ENCODE peak calls at places on chromosome 4, in five cellular contexts. One of them, this sample, is unnamed.

GRCh38 chr4:159447296-159447695 is 344.4 kb downstream of the RAPGEF2 start:
- DNase-seq in testis: no peak
- DNase-seq in neuronal stem cell: no peak
- DNase-seq in mesendoderm: no peak
- DNase-seq in aorta: no peak
- DNase-seq in this sample: no peak

GRCh38 chr4:128483816-128484215 is 196.2 kb upstream of the PGRMC2 start:
- DNase-seq in testis: no peak
- DNase-seq in aorta: no peak
- DNase-seq in mesendoderm: no peak
- DNase-seq in neuronal stem cell: no peak
- DNase-seq in this sample: no peak

GRCh38 chr4:10611673-10612072 is 72.9 kb downstream of the CLNK start:
- DNase-seq in aorta: no peak
- DNase-seq in testis: no peak
- DNase-seq in mesendoderm: peak; percentile 92
- DNase-seq in neuronal stem cell: no peak
- DNase-seq in this sample: no peak

GRCh38 chr4:22508376-22508775 is 7.5 kb downstream of the ADGRA3 start:
- DNase-seq in aorta: no peak
- DNase-seq in testis: no peak
- DNase-seq in mesendoderm: peak; percentile 43
- DNase-seq in neuronal stem cell: no peak
- DNase-seq in this sample: no peak

GRCh38 chr4:130335417-130336194 is 1239.7 kb downstream of the C4orf33 start:
- DNase-seq in aorta: no peak
- DNase-seq in neuronal stem cell: no peak
- DNase-seq in testis: no peak
- DNase-seq in mesendoderm: no peak
- DNase-seq in this sample: no peak

GRCh38 chr4:40550900-40551546 is 78.6 kb downstream of the RBM47 start:
- DNase-seq in aorta: no peak
- DNase-seq in neuronal stem cell: no peak
- DNase-seq in mesendoderm: peak; percentile 64
- DNase-seq in testis: no peak
- DNase-seq in this sample: no peak

GRCh38 chr4:89712141-89712540 is 124.8 kb downstream of the SNCA start:
- DNase-seq in neuronal stem cell: no peak
- DNase-seq in aorta: no peak
- DNase-seq in testis: no peak
- DNase-seq in mesendoderm: no peak
- DNase-seq in this sample: no peak

GRCh38 chr4:48799157-48799556 is 19.1 kb upstream of the FRYL start:
- DNase-seq in neuronal stem cell: no peak
- DNase-seq in testis: no peak
- DNase-seq in aorta: no peak
- DNase-seq in mesendoderm: no peak
- DNase-seq in this sample: no peak

GRCh38 chr4:41360214-41360910 is 103.6 kb downstream of the UCHL1 start:
- DNase-seq in mesendoderm: peak; percentile 74
- DNase-seq in neuronal stem cell: peak; percentile 74
- DNase-seq in aorta: peak; percentile 91
- DNase-seq in testis: peak; percentile 45
- DNase-seq in this sample: peak; percentile 83

GRCh38 chr4:10157478-10158354 is 41.1 kb upstream of the WDR1 start:
- DNase-seq in testis: peak; percentile 70
- DNase-seq in mesendoderm: peak; percentile 90
- DNase-seq in neuronal stem cell: peak; percentile 55
- DNase-seq in aorta: no peak
- DNase-seq in this sample: no peak

GRCh38 chr4:105679186-105679585 is 29.3 kb downstream of the INTS12 start:
- DNase-seq in mesendoderm: no peak
- DNase-seq in aorta: no peak
- DNase-seq in neuronal stem cell: no peak
- DNase-seq in testis: no peak
- DNase-seq in this sample: no peak

GRCh38 chr4:138216272-138216867 is 25.8 kb downstream of the SLC7A11 start:
- DNase-seq in mesendoderm: peak; percentile 86
- DNase-seq in aorta: no peak
- DNase-seq in testis: no peak
- DNase-seq in neuronal stem cell: no peak
- DNase-seq in this sample: no peak

GRCh38 chr4:185792384-185793146 is 19.4 kb downstream of the SORBS2 start:
- DNase-seq in mesendoderm: no peak
- DNase-seq in aorta: no peak
- DNase-seq in neuronal stem cell: no peak
- DNase-seq in testis: no peak
- DNase-seq in this sample: no peak

GRCh38 chr4:41538887-41539498 is 1.0 kb downstream of the LIMCH1 start:
- DNase-seq in aorta: peak; percentile 72
- DNase-seq in testis: no peak
- DNase-seq in neuronal stem cell: no peak
- DNase-seq in mesendoderm: no peak
- DNase-seq in this sample: no peak

GRCh38 chr4:37685726-37686372 is 327 bp downstream of the RELL1 start:
- DNase-seq in testis: peak; percentile 51
- DNase-seq in mesendoderm: peak; percentile 53
- DNase-seq in aorta: peak; percentile 88
- DNase-seq in neuronal stem cell: no peak
- DNase-seq in this sample: peak; percentile 77

GRCh38 chr4:88803600-88804096 is 106.0 kb upstream of the NAP1L5 start:
- DNase-seq in aorta: no peak
- DNase-seq in testis: peak; percentile 51
- DNase-seq in neuronal stem cell: no peak
- DNase-seq in mesendoderm: no peak
- DNase-seq in this sample: no peak

GRCh38 chr4:110071466-110071865 is 126.9 kb downstream of the ELOVL6 start:
- DNase-seq in neuronal stem cell: no peak
- DNase-seq in aorta: no peak
- DNase-seq in testis: no peak
- DNase-seq in mesendoderm: peak; percentile 45
- DNase-seq in this sample: no peak

GRCh38 chr4:138861130-138861529 is 154.5 kb upstream of the NOCT start:
- DNase-seq in neuronal stem cell: no peak
- DNase-seq in mesendoderm: no peak
- DNase-seq in aorta: no peak
- DNase-seq in testis: no peak
- DNase-seq in this sample: no peak

GRCh38 chr4:165368567-165368966 is 10.2 kb upstream of the CPE start:
- DNase-seq in testis: no peak
- DNase-seq in neuronal stem cell: no peak
- DNase-seq in aorta: no peak
- DNase-seq in mesendoderm: no peak
- DNase-seq in this sample: no peak

GRCh38 chr4:169619518-169619957 is 840 bp upstream of the CLCN3 start:
- DNase-seq in neuronal stem cell: peak; percentile 15
- DNase-seq in aorta: no peak
- DNase-seq in testis: peak; percentile 79
- DNase-seq in mesendoderm: peak; percentile 76
- DNase-seq in this sample: no peak

GRCh38 chr4:65943076-65943475 is 272.8 kb upstream of the EPHA5 start:
- DNase-seq in testis: no peak
- DNase-seq in neuronal stem cell: peak; percentile 65
- DNase-seq in mesendoderm: peak; percentile 94
- DNase-seq in aorta: no peak
- DNase-seq in this sample: no peak

GRCh38 chr4:71938776-71939175 is 93.0 kb upstream of the NPFFR2 start:
- DNase-seq in mesendoderm: no peak
- DNase-seq in neuronal stem cell: no peak
- DNase-seq in testis: no peak
- DNase-seq in aorta: no peak
- DNase-seq in this sample: no peak

GRCh38 chr4:89298160-89298559 is 9.4 kb downstream of the GPRIN3 start:
- DNase-seq in aorta: no peak
- DNase-seq in mesendoderm: no peak
- DNase-seq in neuronal stem cell: no peak
- DNase-seq in testis: no peak
- DNase-seq in this sample: no peak

GRCh38 chr4:74365761-74366160 is 816 bp downstream of the EREG start:
- DNase-seq in mesendoderm: peak; percentile 31
- DNase-seq in aorta: peak; percentile 70
- DNase-seq in neuronal stem cell: peak; percentile 6
- DNase-seq in testis: no peak
- DNase-seq in this sample: no peak

GRCh38 chr4:3433138-3433869 is 8.5 kb upstream of the HGFAC start:
- DNase-seq in aorta: no peak
- DNase-seq in neuronal stem cell: no peak
- DNase-seq in testis: no peak
- DNase-seq in mesendoderm: no peak
- DNase-seq in this sample: no peak

GRCh38 chr4:20839957-20840356 is 139.7 kb downstream of the PACRGL start:
- DNase-seq in testis: no peak
- DNase-seq in neuronal stem cell: no peak
- DNase-seq in mesendoderm: peak; percentile 74
- DNase-seq in aorta: no peak
- DNase-seq in this sample: no peak

GRCh38 chr4:137510866-137511265 is 21.4 kb downstream of the PCDH18 start:
- DNase-seq in testis: no peak
- DNase-seq in neuronal stem cell: no peak
- DNase-seq in mesendoderm: peak; percentile 49
- DNase-seq in aorta: no peak
- DNase-seq in this sample: no peak

GRCh38 chr4:133869486-133869885 is 332.1 kb downstream of the PABPC4L start:
- DNase-seq in mesendoderm: no peak
- DNase-seq in aorta: no peak
- DNase-seq in testis: no peak
- DNase-seq in neuronal stem cell: no peak
- DNase-seq in this sample: no peak

GRCh38 chr4:123168812-123169211 is 227.8 kb upstream of the SPRY1 start:
- DNase-seq in aorta: no peak
- DNase-seq in mesendoderm: peak; percentile 4
- DNase-seq in neuronal stem cell: no peak
- DNase-seq in testis: no peak
- DNase-seq in this sample: no peak

GRCh38 chr4:338759-339097 is 1.1 kb downstream of the ZNF141 start:
- DNase-seq in testis: no peak
- DNase-seq in mesendoderm: peak; percentile 6
- DNase-seq in aorta: no peak
- DNase-seq in neuronal stem cell: no peak
- DNase-seq in this sample: peak; percentile 16

GRCh38 chr4:22170353-22170752 is 221.8 kb upstream of the KCNIP4 start:
- DNase-seq in testis: no peak
- DNase-seq in aorta: no peak
- DNase-seq in mesendoderm: no peak
- DNase-seq in neuronal stem cell: no peak
- DNase-seq in this sample: no peak

GRCh38 chr4:91958651-91959050 is 345.1 kb upstream of the GRID2 start:
- DNase-seq in aorta: no peak
- DNase-seq in testis: no peak
- DNase-seq in mesendoderm: peak; percentile 86
- DNase-seq in neuronal stem cell: no peak
- DNase-seq in this sample: no peak

GRCh38 chr4:32569844-32570243 is 1849.7 kb downstream of the PCDH7 start:
- DNase-seq in testis: no peak
- DNase-seq in aorta: no peak
- DNase-seq in mesendoderm: no peak
- DNase-seq in neuronal stem cell: no peak
- DNase-seq in this sample: no peak

GRCh38 chr4:77818667-77819408 is at the start of gene CNOT6L:
- DNase-seq in aorta: peak; percentile 90
- DNase-seq in mesendoderm: peak; percentile 53
- DNase-seq in neuronal stem cell: peak; percentile 65
- DNase-seq in testis: peak; percentile 80
- DNase-seq in this sample: peak; percentile 82

GRCh38 chr4:4461850-4462249 is 74.9 kb downstream of the NSG1 start:
- DNase-seq in aorta: no peak
- DNase-seq in neuronal stem cell: no peak
- DNase-seq in testis: no peak
- DNase-seq in mesendoderm: no peak
- DNase-seq in this sample: peak; percentile 91

DNA sequence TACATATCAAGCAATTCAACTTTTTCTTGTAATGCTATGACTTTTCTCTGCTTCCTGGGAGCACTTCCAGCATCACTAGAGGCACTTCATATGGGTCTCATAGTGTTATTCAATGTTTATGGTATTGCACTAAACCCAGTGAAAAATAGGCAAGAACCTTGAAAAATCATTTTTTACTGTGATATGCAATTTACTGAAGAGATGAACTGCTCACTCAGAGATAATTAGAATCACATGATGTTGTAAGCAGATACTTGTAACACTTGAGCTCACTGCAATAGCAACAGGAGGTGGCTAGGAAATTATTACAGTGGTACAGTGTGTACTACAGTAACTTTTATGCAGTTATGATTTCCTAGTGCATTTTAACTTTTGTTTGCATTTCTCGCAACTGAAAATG is 93.3 kb downstream of the RASGEF1B start:
- DNase-seq in neuronal stem cell: no peak
- DNase-seq in mesendoderm: no peak
- DNase-seq in testis: no peak
- DNase-seq in aorta: no peak
- DNase-seq in this sample: no peak
- H3K4me1 ChIP-seq in neuronal stem cell: no peaks in the 10 kb centered on the region
- H3K4me1 ChIP-seq in mesendoderm: no peaks in the 10 kb centered on the region
- H3K4me1 ChIP-seq in testis: no peaks in the 10 kb centered on the region
- H3K4me1 ChIP-seq in aorta: no peaks in the 10 kb centered on the region
- H3K4me1 ChIP-seq in this sample: no peaks in the 10 kb centered on the region

GRCh38 chr4:8291701-8292387 is 22.3 kb downstream of the HTRA3 start:
- DNase-seq in mesendoderm: no peak
- DNase-seq in testis: no peak
- DNase-seq in aorta: peak; percentile 70
- DNase-seq in neuronal stem cell: no peak
- DNase-seq in this sample: peak; percentile 35
- H3K4me1 ChIP-seq in mesendoderm: no peaks in the 10 kb centered on the region
- H3K4me1 ChIP-seq in testis: no peaks in the 10 kb centered on the region
- H3K4me1 ChIP-seq in aorta: no peaks in the 10 kb centered on the region
- H3K4me1 ChIP-seq in neuronal stem cell: no peaks in the 10 kb centered on the region
- H3K4me1 ChIP-seq in this sample: no peaks in the 10 kb centered on the region

GRCh38 chr4:97548186-97548585 is 595.1 kb downstream of the STPG2 start:
- DNase-seq in testis: no peak
- DNase-seq in aorta: no peak
- DNase-seq in mesendoderm: no peak
- DNase-seq in neuronal stem cell: no peak
- DNase-seq in this sample: no peak
- H3K4me1 ChIP-seq in testis: no peaks in the 10 kb centered on the region
- H3K4me1 ChIP-seq in aorta: no peaks in the 10 kb centered on the region
- H3K4me1 ChIP-seq in mesendoderm: no peaks in the 10 kb centered on the region
- H3K4me1 ChIP-seq in neuronal stem cell: no peaks in the 10 kb centered on the region
- H3K4me1 ChIP-seq in this sample: no peaks in the 10 kb centered on the region

GRCh38 chr4:184282251-184282713 is 64.6 kb upstream of the ENPP6 start:
- DNase-seq in mesendoderm: peak; percentile 20
- DNase-seq in neuronal stem cell: no peak
- DNase-seq in aorta: no peak
- DNase-seq in testis: no peak
- DNase-seq in this sample: peak; percentile 77

GRCh38 chr4:184280591-184281071 is 63.0 kb upstream of the ENPP6 start:
- DNase-seq in testis: no peak
- DNase-seq in aorta: no peak
- DNase-seq in mesendoderm: no peak
- DNase-seq in neuronal stem cell: no peak
- DNase-seq in this sample: no peak

GRCh38 chr4:184280104-184280503 is 62.4 kb upstream of the ENPP6 start:
- DNase-seq in testis: no peak
- DNase-seq in mesendoderm: no peak
- DNase-seq in neuronal stem cell: no peak
- DNase-seq in aorta: no peak
- DNase-seq in this sample: no peak

GRCh38 chr4:184282895-184283654 is 65.4 kb upstream of the ENPP6 start:
- DNase-seq in testis: no peak
- DNase-seq in neuronal stem cell: no peak
- DNase-seq in mesendoderm: no peak
- DNase-seq in aorta: no peak
- DNase-seq in this sample: no peak

GRCh38 chr4:184281231-184282139 is 63.8 kb upstream of the ENPP6 start:
- DNase-seq in aorta: no peak
- DNase-seq in neuronal stem cell: no peak
- DNase-seq in testis: no peak
- DNase-seq in mesendoderm: no peak
- DNase-seq in this sample: no peak
- H3K4me1 ChIP-seq in aorta: no peaks in the 10 kb centered on the region
- H3K4me1 ChIP-seq in neuronal stem cell: peaks cover 4% of the 10 kb centered on the region
- H3K4me1 ChIP-seq in testis: no peaks in the 10 kb centered on the region
- H3K4me1 ChIP-seq in mesendoderm: no peaks in the 10 kb centered on the region
- H3K4me1 ChIP-seq in this sample: peaks cover 31% of the 10 kb centered on the region

This sample was measured in right lobe of liver.